ENCODE peak calls at places on chromosome 12, in ten cellular contexts. V is HCT116, X is suprapubic skin, J is transverse colon, U is upper lobe of left lung, P is esophagus muscularis mucosa, I is HepG2, Z is GM12878, H is sigmoid colon, F is GM23338. E is an unnamed sample. For H3K4me1, the result is how much of the 10 kb centered on the place peaks cover.

GRCh38 chr12:113261847-113262470 is 40.7 kb downstream of the TPCN1 start:
- DNase-seq in X (no peak), J (no peak), F (no peak), I (no peak), U (no peak), H (no peak), P (no peak), Z (peak), V (no peak), E (no peak)

GRCh38 chr12:24424889-24425600 is 475.6 kb upstream of the SOX5 start:
- DNase-seq in H (no peak), I (no peak), Z (no peak), V (no peak), P (no peak), X (no peak), U (no peak), J (no peak), F (no peak), E (no peak)

GRCh38 chr12:401235-402126 is at the start of gene CCDC77:
- DNase-seq in X (peak), I (peak), U (peak), F (peak), Z (peak), J (peak), H (peak), P (peak), V (peak), E (peak)

GRCh38 chr12:105257321-105257728 is 21.4 kb upstream of the APPL2 start:
- DNase-seq in J (no peak), F (no peak), U (no peak), X (no peak), Z (no peak), H (no peak), V (no peak), P (no peak), I (no peak), E (no peak)

GRCh38 chr12:42346603-42347002 is 20.6 kb downstream of the PPHLN1 start:
- DNase-seq in U (no peak), H (no peak), V (no peak), Z (no peak), X (no peak), J (no peak), I (no peak), F (no peak), P (no peak), E (no peak)

GRCh38 chr12:70876952-70877351 is 43.6 kb downstream of the PTPRR start:
- DNase-seq in V (no peak), F (no peak), X (no peak), I (peak), H (no peak), U (no peak), J (no peak), P (no peak), Z (no peak), E (no peak)

GRCh38 chr12:52238206-52238840 is 5.3 kb downstream of the KRT7 start:
- DNase-seq in Z (no peak), P (no peak), X (no peak), I (no peak), F (no peak), V (no peak), J (no peak), U (no peak), H (peak), E (no peak)

GRCh38 chr12:121933522-121934317 is 15.3 kb downstream of the CFAP251 start:
- DNase-seq in V (no peak), U (no peak), J (no peak), P (no peak), I (no peak), Z (no peak), F (peak), H (no peak), X (no peak), E (no peak)

GRCh38 chr12:29152223-29152868 is 3.3 kb downstream of the FAR2 start:
- DNase-seq in I (no peak), P (no peak), X (no peak), Z (no peak), F (no peak), U (no peak), J (no peak), H (no peak), V (no peak), E (no peak)

GRCh38 chr12:91506461-91506860 is 323.8 kb upstream of the DCN start:
- DNase-seq in P (no peak), V (no peak), U (no peak), X (no peak), I (no peak), Z (no peak), H (no peak), J (no peak), F (no peak), E (no peak)

GRCh38 chr12:123398918-123399617 is 15.1 kb downstream of the KMT5A start:
- DNase-seq in V (no peak), Z (no peak), U (peak), H (peak), X (no peak), I (no peak), F (no peak), J (no peak), P (no peak), E (no peak)

GRCh38 chr12:133058203-133059125 is 21.2 kb downstream of the ZNF84 start:
- DNase-seq in V (no peak), I (no peak), X (no peak), F (peak), H (no peak), U (no peak), P (no peak), J (no peak), Z (no peak), E (no peak)

GRCh38 chr12:6056406-6057211 is 67.9 kb downstream of the VWF start:
- DNase-seq in J (no peak), P (no peak), U (peak), I (peak), F (peak), V (peak), Z (no peak), H (no peak), X (no peak), E (no peak)

GRCh38 chr12:57726884-57727757 is 11.4 kb downstream of the AGAP2 start:
- DNase-seq in V (no peak), Z (no peak), X (no peak), J (peak), P (no peak), H (no peak), U (peak), F (peak), I (no peak), E (peak)
- TF ChIP-seq POLR2AphosphoS5 in V (no peak), Z (no peak), X (no peak), J (no peak), P (no peak), H (no peak), U (no peak), F (no peak), I (no peak), E (no peak)

DNA sequence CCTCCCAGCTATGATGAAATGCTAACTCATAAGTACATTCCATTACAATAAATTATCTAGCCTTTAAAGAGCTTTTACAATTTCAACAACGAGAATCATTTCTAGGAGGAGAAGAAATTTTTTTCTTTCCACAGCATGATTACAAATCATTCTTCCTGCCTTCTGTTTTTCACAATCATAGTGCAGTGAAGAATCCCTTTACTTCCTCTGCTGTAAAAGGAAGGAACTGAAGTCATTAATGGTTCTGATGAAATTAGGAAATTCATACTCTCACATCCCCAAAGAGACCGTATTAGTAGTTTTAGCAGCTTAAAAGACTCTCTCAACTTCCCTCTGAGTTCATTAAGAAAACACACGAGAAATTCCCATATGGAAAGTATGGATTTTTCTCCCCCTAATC is 58.7 kb upstream of the KITLG start:
- DNase-seq in U (no peak), H (no peak), I (no peak), Z (no peak), P (no peak), F (no peak), X (no peak), V (no peak), J (no peak), E (no peak)
- H3K27ac ChIP-seq in U (no peak), H (peak), I (no peak), Z (no peak), P (peak), F (no peak), X (peak), V (no peak), J (peak), E (peak)

GRCh38 chr12:26727482-26728204 is 105.4 kb downstream of the ITPR2 start:
- DNase-seq in F (peak), J (no peak), V (no peak), X (no peak), I (no peak), H (no peak), Z (no peak), U (no peak), P (no peak), E (no peak)

GRCh38 chr12:26730546-26731085 is 102.4 kb downstream of the ITPR2 start:
- DNase-seq in V (no peak), X (no peak), F (no peak), H (no peak), Z (no peak), U (no peak), J (no peak), I (no peak), P (no peak), E (no peak)

GRCh38 chr12:26725517-26725916 is 107.5 kb downstream of the ITPR2 start:
- DNase-seq in X (no peak), U (no peak), I (no peak), F (no peak), J (no peak), Z (no peak), P (no peak), V (no peak), H (no peak), E (no peak)

GRCh38 chr12:26726956-26727355 is 106.0 kb downstream of the ITPR2 start:
- DNase-seq in I (no peak), U (no peak), Z (no peak), H (no peak), X (no peak), F (no peak), J (no peak), V (no peak), P (no peak), E (no peak)

DNA sequence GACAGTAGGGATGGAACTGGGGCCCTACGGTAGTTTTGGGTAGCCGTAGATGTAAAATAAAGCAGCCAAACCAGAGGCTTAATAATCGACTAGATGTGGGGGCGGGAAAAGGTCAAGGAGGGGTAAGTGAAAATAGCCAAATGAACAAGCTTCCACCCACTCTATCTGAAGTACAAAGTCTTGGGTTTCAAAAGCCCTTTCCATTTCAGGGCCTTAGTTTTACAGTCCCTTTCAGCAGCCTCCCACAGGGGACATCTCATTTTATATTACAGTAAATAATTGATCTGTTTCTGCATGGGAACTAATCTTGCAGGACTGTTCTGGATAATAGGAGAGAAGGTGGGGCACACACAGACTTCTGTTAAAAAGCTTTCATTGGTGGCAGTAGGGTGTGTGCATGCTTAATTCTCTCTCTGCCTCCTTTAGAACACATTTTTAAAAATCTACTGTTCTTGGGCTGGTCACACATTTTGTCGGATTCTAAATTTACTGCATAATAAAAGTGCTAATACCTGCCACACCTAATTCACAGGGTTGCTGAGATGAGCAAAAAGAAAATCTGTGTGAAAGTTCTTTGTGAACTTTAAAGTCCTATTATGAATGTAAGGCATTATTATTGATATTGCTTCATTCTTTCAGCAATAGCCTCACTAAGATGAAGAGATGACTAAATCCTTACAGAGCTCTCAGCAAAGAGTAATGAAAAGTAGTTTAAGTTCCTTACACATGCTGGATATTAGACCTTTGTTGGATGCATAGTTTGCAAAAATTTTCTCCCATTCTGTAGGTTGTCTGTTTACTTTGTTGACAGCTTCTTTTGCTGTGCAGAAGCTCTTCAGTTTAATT is 104.6 kb downstream of the ITPR2 start:
- DNase-seq in U (no peak), J (no peak), I (no peak), P (no peak), Z (peak), F (no peak), H (no peak), V (no peak), X (no peak), E (no peak)
- H3K4me1 ChIP-seq in U (under half), J (under half), I (half or more), P (under half), Z (half or more), F (under half), H (under half), V (under half), X (half or more), E (under half)

GRCh38 chr12:92595663-92596062 is 107.1 kb upstream of the PLEKHG7 start:
- DNase-seq in J (no peak), Z (no peak), H (no peak), P (no peak), V (no peak), U (no peak), I (no peak), F (no peak), X (no peak), E (no peak)

GRCh38 chr12:92596388-92596787 is 106.4 kb upstream of the PLEKHG7 start:
- DNase-seq in V (no peak), F (no peak), Z (no peak), I (no peak), U (no peak), X (no peak), P (no peak), J (no peak), H (no peak), E (no peak)

GRCh38 chr12:92597997-92598396 is 104.8 kb upstream of the PLEKHG7 start:
- DNase-seq in X (no peak), V (no peak), J (no peak), P (no peak), U (no peak), Z (no peak), F (no peak), H (no peak), I (no peak), E (no peak)

GRCh38 chr12:92597118-92597517 is 105.7 kb upstream of the PLEKHG7 start:
- DNase-seq in X (no peak), V (no peak), F (no peak), H (no peak), J (no peak), Z (no peak), U (no peak), I (no peak), P (no peak), E (no peak)

GRCh38 chr12:92593734-92594402 is 108.9 kb upstream of the PLEKHG7 start:
- DNase-seq in V (no peak), X (no peak), J (peak), P (no peak), F (no peak), Z (peak), I (peak), U (peak), H (peak), E (no peak)
- TF ChIP-seq POLR2AphosphoS5 in V (no peak), X (no peak), J (no peak), P (no peak), F (no peak), Z (peak), I (no peak), U (no peak), H (no peak), E (peak)